ENCODE peak calls at places on chromosome 16, in five cellular contexts. K is stimulated activated CD8-positive, alpha-beta memory T cell treated with anti-CD3 and anti-CD28 coated beads, Interleukin-15, amount 100 ng/mL, for 24 hours; U is mucosa of descending colon; E is stimulated activated CD4-positive, alpha-beta T cell treated with anti-CD3 and anti-CD28 coated beads, Interleukin-15, amount 100 ng/mL, for 1 hour; Y is fibroblast of pulmonary artery. I is an unnamed sample.

GRCh38 chr16:2748757-2749455 is 3.5 kb upstream of the SRRM2 start:
- DNase-seq in E (no peak), K (no peak), Y (no peak), U (no peak), I (no peak)

GRCh38 chr16:12539185-12539929 is 264.3 kb downstream of the CPPED1 start:
- DNase-seq in U (no peak), E (no peak), K (no peak), Y (no peak), I (no peak)

GRCh38 chr16:46648656-46649055 is 27.5 kb upstream of the SHCBP1 start:
- DNase-seq in E (no peak), U (no peak), K (no peak), Y (no peak), I (no peak)

GRCh38 chr16:16861546-16861945 is 482.6 kb downstream of the NPIPA7 start:
- DNase-seq in E (no peak), K (peak), Y (peak), U (peak), I (no peak)

GRCh38 chr16:74601131-74601871 is 5.6 kb downstream of the GLG1 start:
- DNase-seq in U (peak), Y (no peak), E (peak), K (no peak), I (no peak)

GRCh38 chr16:69112285-69113129 is 7.1 kb downstream of the HAS3 start:
- DNase-seq in U (peak), E (no peak), K (peak), Y (peak), I (no peak)

GRCh38 chr16:27690604-27691003 is 140.7 kb downstream of the KATNIP start:
- DNase-seq in K (no peak), U (peak), Y (peak), E (no peak), I (no peak)

GRCh38 chr16:87780385-87780989 is 14.7 kb upstream of the KLHDC4 start:
- DNase-seq in E (no peak), U (no peak), Y (peak), K (no peak), I (peak)

GRCh38 chr16:65876200-65876498 is 490.3 kb upstream of the CDH5 start:
- DNase-seq in U (no peak), K (no peak), E (no peak), Y (no peak), I (no peak)

GRCh38 chr16:21159281-21159951 is 942 bp downstream of the LDAF1 start:
- DNase-seq in U (peak), E (no peak), Y (no peak), K (no peak), I (no peak)

GRCh38 chr16:66486773-66487579 is 59.9 kb downstream of the BEAN1 start:
- DNase-seq in U (peak), K (no peak), E (no peak), Y (peak), I (peak)

GRCh38 chr16:15843635-15844279 is 13.1 kb downstream of the MYH11 start:
- DNase-seq in Y (no peak), K (no peak), U (no peak), E (no peak), I (no peak)